ENCODE peak calls at places on chromosomes 3 and 15, in nine cellular contexts. X is fibroblast of lung, M is HCT116, H is K562, A is PC-3, J is GM23248, R is astrocyte, T is GM23338, I is H1. E is an unnamed sample.

GRCh38 chr3:156360116-156360515 is 194.8 kb downstream of the SSR3 start:
- DNase-seq in J (no peak), T (no peak), A (no peak), M (no peak), I (no peak), X (peak), H (no peak), R (peak), E (no peak)

GRCh38 chr3:115855911-115856310 is 232.6 kb downstream of the GAP43 start:
- DNase-seq in I (no peak), J (peak), M (no peak), A (peak), X (peak), H (no peak), R (peak), T (no peak), E (no peak)

GRCh38 chr15:58235961-58236360 is 97.8 kb downstream of the AQP9 start:
- DNase-seq in A (peak), X (no peak), R (no peak), H (no peak), M (no peak), I (no peak), T (no peak), J (peak), E (no peak)

GRCh38 chr3:134754768-134755559 is 40.1 kb upstream of the EPHB1 start:
- DNase-seq in M (peak), A (peak), I (peak), X (peak), T (peak), R (peak), H (peak), J (peak), E (peak)

GRCh38 chr3:15768421-15769255 is 29.1 kb downstream of the ANKRD28 start:
- DNase-seq in R (peak), A (peak), M (peak), X (peak), H (no peak), T (no peak), J (peak), I (no peak), E (peak)

GRCh38 chr15:80489030-80489594 is 84.9 kb downstream of the ARNT2 start:
- DNase-seq in X (peak), R (peak), H (no peak), I (no peak), A (peak), T (no peak), M (no peak), J (peak), E (no peak)

GRCh38 chr3:127015282-127016042 is 32.5 kb downstream of the PLXNA1 start:
- DNase-seq in A (no peak), R (no peak), I (no peak), M (no peak), X (peak), H (peak), T (peak), J (no peak), E (no peak)

GRCh38 chr3:167777356-167777755 is 41.8 kb downstream of the SERPINI1 start:
- DNase-seq in I (no peak), J (no peak), T (no peak), M (no peak), A (no peak), R (no peak), H (no peak), X (no peak), E (no peak)

GRCh38 chr3:63864008-63864871 is 573 bp downstream of the ATXN7 start:
- DNase-seq in T (peak), I (no peak), J (peak), A (no peak), M (no peak), H (peak), X (no peak), R (no peak), E (peak)

GRCh38 chr3:111668321-111668720 is 73.2 kb upstream of the ZBED2 start:
- DNase-seq in M (no peak), H (no peak), R (no peak), J (no peak), X (no peak), A (no peak), I (no peak), T (no peak), E (no peak)

GRCh38 chr3:160098946-160099626 is 110.5 kb downstream of the IL12A start:
- DNase-seq in I (no peak), T (no peak), A (no peak), H (no peak), J (peak), X (no peak), M (no peak), R (no peak), E (no peak)

GRCh38 chr3:136670166-136670565 is 82.0 kb downstream of the STAG1 start:
- DNase-seq in I (no peak), T (no peak), A (no peak), H (no peak), M (no peak), R (no peak), J (no peak), X (peak), E (no peak)

DNA sequence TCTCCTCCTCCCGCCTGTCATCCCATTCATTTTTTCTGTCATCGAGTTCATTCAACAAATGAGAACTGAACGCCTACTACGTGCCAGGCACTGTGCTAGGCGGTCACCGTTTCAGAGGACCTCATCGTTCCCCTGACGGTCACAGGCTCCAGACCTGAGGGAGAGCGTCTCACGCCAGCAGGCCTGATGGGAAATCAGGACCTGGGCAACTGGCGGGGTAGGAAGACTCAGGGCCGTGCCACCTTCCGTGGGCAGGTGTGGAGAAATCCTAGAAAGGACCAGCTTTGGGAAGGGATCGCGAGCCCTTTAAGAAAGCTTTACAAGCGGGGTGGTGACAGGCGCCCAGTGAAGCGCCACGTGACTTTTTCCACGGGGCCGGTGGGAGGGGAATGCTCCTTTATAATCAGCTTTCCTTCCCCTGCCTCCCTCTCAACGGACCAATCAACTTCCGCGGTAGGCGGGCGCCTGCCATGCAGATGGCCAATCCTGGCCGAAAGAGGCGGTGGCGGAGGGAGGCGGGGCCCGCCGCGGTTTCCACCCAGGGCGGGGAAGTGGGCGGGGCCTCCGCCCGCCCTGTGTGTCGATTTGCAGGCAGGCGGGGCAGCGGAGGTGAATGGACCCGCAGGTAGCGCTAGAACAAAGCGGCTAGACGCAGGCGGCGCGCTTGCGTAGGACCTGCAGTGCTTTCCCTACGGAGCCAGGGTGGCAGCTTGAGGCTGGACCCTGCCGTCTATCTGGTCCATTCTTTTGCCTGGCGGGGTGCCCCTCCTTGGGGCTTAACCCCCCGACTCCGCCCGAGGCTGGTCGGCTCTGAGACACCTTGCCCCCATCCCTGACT is 816 bp upstream of the DUSP7 start:
- DNase-seq in J (peak), H (peak), X (peak), A (peak), I (peak), M (peak), R (peak), T (peak), E (peak)
- TF ChIP-seq EZH2 in J (no peak), H (no peak), X (no peak), A (no peak), I (no peak), M (no peak), R (no peak), T (no peak), E (no peak)

GRCh38 chr3:28576590-28577220 is 228.1 kb upstream of the AZI2 start:
- DNase-seq in I (no peak), T (peak), X (no peak), M (no peak), H (no peak), J (peak), A (no peak), R (no peak), E (no peak)

GRCh38 chr3:28575100-28575747 is 226.6 kb upstream of the AZI2 start:
- DNase-seq in T (peak), J (peak), R (peak), H (no peak), X (no peak), M (no peak), I (no peak), A (no peak), E (no peak)

GRCh38 chr3:28574036-28574435 is 225.4 kb upstream of the AZI2 start:
- DNase-seq in A (no peak), H (no peak), R (no peak), X (no peak), T (no peak), M (no peak), I (no peak), J (no peak), E (no peak)

GRCh38 chr3:28577941-28578340 is 229.3 kb upstream of the AZI2 start:
- DNase-seq in I (no peak), X (no peak), R (no peak), H (no peak), J (no peak), T (no peak), M (no peak), A (no peak), E (no peak)

GRCh38 chr3:28575748-28576589 is 227.3 kb upstream of the AZI2 start:
- DNase-seq in X (peak), I (no peak), R (peak), A (no peak), T (peak), H (no peak), M (no peak), J (peak), E (peak)
- TF ChIP-seq EZH2 in X (no peak), I (no peak), R (no peak), A (peak), T (no peak), H (no peak), M (no peak), J (no peak), E (no peak)

GRCh38 chr3:123026551-123027291 is 842 bp downstream of the SEMA5B start:
- DNase-seq in T (peak), I (no peak), H (no peak), M (no peak), J (peak), A (no peak), R (no peak), X (no peak), E (peak)

GRCh38 chr3:123031051-123031450 is 3.5 kb upstream of the SEMA5B start:
- DNase-seq in H (no peak), R (no peak), M (no peak), J (no peak), T (no peak), A (no peak), I (no peak), X (no peak), E (no peak)

GRCh38 chr3:123025642-123026521 is 1.7 kb downstream of the SEMA5B start:
- DNase-seq in A (no peak), R (no peak), H (no peak), M (no peak), X (no peak), I (no peak), T (peak), J (no peak), E (no peak)

GRCh38 chr3:123028233-123028828 is 768 bp upstream of the SEMA5B start:
- DNase-seq in R (peak), I (no peak), T (peak), J (peak), M (peak), H (peak), A (peak), X (peak), E (peak)

GRCh38 chr3:123027292-123028232 is at the start of gene SEMA5B:
- DNase-seq in T (peak), A (peak), J (peak), H (peak), I (no peak), R (no peak), X (peak), M (no peak), E (peak)
- TF ChIP-seq EZH2 in T (no peak), A (peak), J (no peak), H (no peak), I (peak), R (peak), X (no peak), M (no peak), E (no peak)

DNA sequence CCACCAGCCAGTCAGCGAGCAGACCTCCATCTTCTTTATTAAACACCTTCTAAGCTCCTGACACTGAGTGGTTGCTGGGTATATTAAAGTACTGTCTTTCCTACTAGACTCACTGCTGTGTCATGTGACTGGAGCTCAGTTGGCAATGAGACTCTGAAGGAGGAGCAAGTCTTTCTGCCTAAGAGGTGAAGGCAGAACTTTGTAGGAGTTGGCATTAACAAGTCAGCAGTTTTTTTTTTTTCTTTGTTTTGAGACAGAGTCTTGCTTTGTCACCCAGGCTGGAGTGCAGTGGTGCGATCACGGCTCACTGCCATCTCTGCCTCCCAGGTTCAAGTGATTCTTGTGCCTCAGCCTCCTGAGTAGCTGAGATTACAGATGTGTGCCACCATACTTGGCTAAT is 62.2 kb downstream of the ABHD5 start:
- DNase-seq in T (no peak), A (no peak), I (no peak), H (no peak), J (peak), M (no peak), R (no peak), X (no peak), E (no peak)
- TF ChIP-seq EZH2 in T (no peak), A (no peak), I (no peak), H (no peak), J (no peak), M (no peak), R (no peak), X (no peak), E (no peak)

GRCh38 chr3:55486857-55487375 is at the start of gene WNT5A:
- DNase-seq in R (peak), I (no peak), J (peak), T (peak), H (no peak), A (peak), X (peak), M (no peak), E (peak)

GRCh38 chr3:55484741-55485207 is 2.3 kb downstream of the WNT5A start:
- DNase-seq in R (no peak), A (peak), H (no peak), M (no peak), J (peak), I (no peak), X (no peak), T (peak), E (no peak)

GRCh38 chr3:55487376-55488241 is 503 bp upstream of the WNT5A start:
- DNase-seq in H (no peak), A (peak), M (no peak), T (peak), I (no peak), X (peak), J (peak), R (peak), E (peak)

GRCh38 chr3:55485208-55485791 is 1.8 kb downstream of the WNT5A start:
- DNase-seq in H (peak), M (no peak), J (peak), X (peak), I (no peak), R (peak), A (peak), T (peak), E (peak)

DNA sequence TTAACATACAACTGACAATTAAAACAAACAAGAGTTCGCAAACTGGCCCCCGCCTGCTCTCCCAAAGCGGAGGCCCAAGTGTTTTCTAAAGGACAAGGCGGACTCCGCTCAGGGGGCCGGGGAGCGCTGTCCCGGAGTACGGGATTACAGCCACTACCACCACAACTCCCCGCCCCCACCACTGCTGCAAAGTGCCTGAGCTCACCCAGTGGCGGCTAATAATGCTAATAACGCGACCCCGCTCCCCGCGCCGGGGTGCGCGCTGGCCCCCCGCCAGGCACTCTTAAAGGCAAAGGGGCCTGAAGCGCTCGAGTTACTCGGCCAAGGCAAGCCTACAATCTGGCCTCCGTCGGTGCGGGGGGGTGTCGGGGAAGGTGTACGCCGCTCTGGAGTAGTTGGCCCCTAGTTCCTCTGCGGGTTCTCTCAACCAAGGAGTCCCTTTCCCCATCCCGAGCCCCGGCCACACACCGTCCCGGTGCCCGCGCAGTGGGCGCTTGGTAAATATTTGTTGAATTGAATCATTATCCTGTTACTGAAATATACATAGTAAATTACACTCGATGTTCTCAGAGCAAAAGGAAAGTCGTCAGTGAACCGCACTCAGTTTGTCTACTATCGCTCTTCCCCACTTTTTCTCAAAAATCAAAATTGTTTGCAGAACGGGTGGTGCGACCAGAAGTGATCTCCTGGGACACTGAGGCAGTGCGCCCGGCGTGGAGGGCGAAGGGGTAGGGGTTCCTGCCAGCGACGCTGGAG is 827 bp downstream of the WNT5A start:
- DNase-seq in H (no peak), M (no peak), A (peak), I (no peak), T (peak), X (peak), R (peak), J (peak), E (peak)
- TF ChIP-seq EZH2 in H (no peak), M (no peak), A (no peak), I (peak), T (peak), X (no peak), R (no peak), J (no peak), E (no peak)

DNA sequence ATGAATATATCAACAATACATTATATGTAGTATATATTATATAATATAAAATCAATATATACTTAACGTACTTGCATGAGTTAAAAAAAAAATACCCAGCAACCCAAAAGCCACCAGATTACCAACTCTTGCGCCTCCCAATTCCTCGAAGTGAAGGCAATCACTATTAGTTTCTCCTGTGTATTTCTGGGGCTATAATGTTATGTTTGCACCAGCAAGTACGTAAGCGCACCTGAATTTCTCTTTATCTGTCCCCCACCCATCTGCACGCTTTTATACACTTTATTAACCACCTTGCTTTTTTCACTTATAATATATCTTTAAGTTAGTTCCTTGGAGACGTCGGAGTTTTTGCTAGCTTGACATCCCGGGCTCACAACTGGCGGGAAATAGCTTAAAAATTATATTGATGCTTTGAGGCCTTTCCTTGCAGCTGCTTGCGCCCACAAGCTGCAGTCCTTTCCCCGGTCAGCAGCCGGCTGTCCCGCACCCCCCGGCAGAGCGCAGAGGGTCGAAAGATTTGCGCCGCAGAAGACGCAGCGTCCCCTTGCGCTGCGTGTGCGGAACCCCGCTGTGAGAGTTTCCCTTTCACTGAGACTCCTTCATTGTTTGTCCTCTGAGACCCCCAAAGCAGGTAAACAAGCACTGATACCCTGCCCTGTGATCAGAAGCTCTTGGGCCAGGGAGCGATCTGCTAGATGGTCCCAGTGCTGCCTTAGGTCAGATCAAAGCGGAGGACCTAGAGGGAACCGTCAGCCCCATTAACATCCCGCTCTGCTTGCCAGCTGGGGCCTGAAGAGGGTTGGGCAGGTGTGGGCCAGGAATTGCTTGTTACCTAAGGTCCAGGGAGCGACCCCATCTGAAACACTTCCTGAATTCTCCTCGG is 8.9 kb upstream of the EOMES start:
- DNase-seq in J (peak), A (no peak), M (no peak), I (no peak), X (no peak), T (peak), R (no peak), H (no peak), E (no peak)
- TF ChIP-seq EZH2 in J (no peak), A (no peak), M (no peak), I (peak), X (peak), T (peak), R (peak), H (no peak), E (no peak)

GRCh38 chr3:170584585-170585007 is 1.3 kb downstream of the SLC7A14 start:
- DNase-seq in H (peak), X (peak), I (no peak), J (peak), T (peak), A (peak), R (peak), M (no peak), E (peak)
- TF ChIP-seq EZH2 in H (no peak), X (no peak), I (no peak), J (no peak), T (no peak), A (no peak), R (no peak), M (no peak), E (no peak)

GRCh38 chr15:73370151-73370550 is 1.4 kb upstream of the HCN4 start:
- DNase-seq in H (no peak), A (no peak), M (no peak), J (peak), X (no peak), T (peak), R (no peak), I (no peak), E (no peak)
- TF ChIP-seq EZH2 in H (no peak), A (no peak), M (no peak), J (no peak), X (no peak), T (no peak), R (no peak), I (no peak), E (no peak)

E was measured in mammary epithelial cell.